ENCODE peak calls at places on chromosomes 7 and 10, in eight cellular contexts. One of them, this sample, is unnamed.

GRCh38 chr10:47257396-47258120 is 42.4 kb upstream of the GDF10 start:
- DNase-seq in WERI-Rb-1: no peak
- DNase-seq in psoas muscle: no peak
- DNase-seq in dorsolateral prefrontal cortex: no peak
- DNase-seq in heart right ventricle: no peak
- DNase-seq in iPS DF 6.9: no peak
- DNase-seq in breast epithelium: peak; percentile 2
- DNase-seq in SJSA1: peak; percentile 71
- DNase-seq in this sample: no peak

GRCh38 chr10:35563266-35563891 is 41.8 kb upstream of the GJD4 start:
- DNase-seq in WERI-Rb-1: peak; percentile 51
- DNase-seq in psoas muscle: peak; percentile 50
- DNase-seq in dorsolateral prefrontal cortex: peak; percentile 38
- DNase-seq in heart right ventricle: peak; percentile 55
- DNase-seq in iPS DF 6.9: peak; percentile 66
- DNase-seq in breast epithelium: no peak
- DNase-seq in SJSA1: peak; percentile 57
- DNase-seq in this sample: peak; percentile 18

GRCh38 chr10:114998993-114999392 is 61.0 kb downstream of the TRUB1 start:
- DNase-seq in WERI-Rb-1: no peak
- DNase-seq in psoas muscle: no peak
- DNase-seq in dorsolateral prefrontal cortex: no peak
- DNase-seq in heart right ventricle: no peak
- DNase-seq in iPS DF 6.9: no peak
- DNase-seq in breast epithelium: no peak
- DNase-seq in SJSA1: no peak
- DNase-seq in this sample: no peak

GRCh38 chr10:65910209-65910608 is 1015.6 kb upstream of the LRRTM3 start:
- DNase-seq in WERI-Rb-1: no peak
- DNase-seq in psoas muscle: no peak
- DNase-seq in dorsolateral prefrontal cortex: no peak
- DNase-seq in heart right ventricle: no peak
- DNase-seq in iPS DF 6.9: no peak
- DNase-seq in breast epithelium: no peak
- DNase-seq in SJSA1: no peak
- DNase-seq in this sample: no peak

GRCh38 chr10:70679498-70679897 is 7.2 kb downstream of the ADAMTS14 start:
- DNase-seq in WERI-Rb-1: peak; percentile 70
- DNase-seq in psoas muscle: peak; percentile 73
- DNase-seq in dorsolateral prefrontal cortex: no peak
- DNase-seq in heart right ventricle: no peak
- DNase-seq in iPS DF 6.9: no peak
- DNase-seq in breast epithelium: no peak
- DNase-seq in SJSA1: no peak
- DNase-seq in this sample: no peak

GRCh38 chr10:60916025-60916424 is 28.0 kb downstream of the RHOBTB1 start:
- DNase-seq in WERI-Rb-1: no peak
- DNase-seq in psoas muscle: no peak
- DNase-seq in dorsolateral prefrontal cortex: no peak
- DNase-seq in heart right ventricle: no peak
- DNase-seq in iPS DF 6.9: peak; percentile 16
- DNase-seq in breast epithelium: no peak
- DNase-seq in SJSA1: no peak
- DNase-seq in this sample: no peak

GRCh38 chr10:36602374-36602773 is 523.0 kb upstream of the ANKRD30A start:
- DNase-seq in WERI-Rb-1: no peak
- DNase-seq in psoas muscle: no peak
- DNase-seq in dorsolateral prefrontal cortex: no peak
- DNase-seq in heart right ventricle: no peak
- DNase-seq in iPS DF 6.9: no peak
- DNase-seq in breast epithelium: no peak
- DNase-seq in SJSA1: peak; percentile 52
- DNase-seq in this sample: no peak

GRCh38 chr10:4013651-4014085 is 228.7 kb upstream of the KLF6 start:
- DNase-seq in WERI-Rb-1: no peak
- DNase-seq in psoas muscle: no peak
- DNase-seq in dorsolateral prefrontal cortex: no peak
- DNase-seq in heart right ventricle: no peak
- DNase-seq in iPS DF 6.9: no peak
- DNase-seq in breast epithelium: no peak
- DNase-seq in SJSA1: no peak
- DNase-seq in this sample: no peak

GRCh38 chr10:133213641-133214467 is 16.2 kb upstream of the UTF1 start:
- DNase-seq in WERI-Rb-1: no peak
- DNase-seq in psoas muscle: peak; percentile 5
- DNase-seq in dorsolateral prefrontal cortex: no peak
- DNase-seq in heart right ventricle: no peak
- DNase-seq in iPS DF 6.9: no peak
- DNase-seq in breast epithelium: no peak
- DNase-seq in SJSA1: no peak
- DNase-seq in this sample: no peak

GRCh38 chr10:88913157-88913556 is 33.1 kb downstream of the STAMBPL1 start:
- DNase-seq in WERI-Rb-1: no peak
- DNase-seq in psoas muscle: no peak
- DNase-seq in dorsolateral prefrontal cortex: no peak
- DNase-seq in heart right ventricle: no peak
- DNase-seq in iPS DF 6.9: no peak
- DNase-seq in breast epithelium: no peak
- DNase-seq in SJSA1: no peak
- DNase-seq in this sample: no peak

GRCh38 chr7:100122568-100122967 is 3.1 kb downstream of the CNPY4 start:
- DNase-seq in WERI-Rb-1: no peak
- DNase-seq in psoas muscle: no peak
- DNase-seq in dorsolateral prefrontal cortex: no peak
- DNase-seq in heart right ventricle: no peak
- DNase-seq in iPS DF 6.9: no peak
- DNase-seq in breast epithelium: no peak
- DNase-seq in SJSA1: no peak
- DNase-seq in this sample: no peak

GRCh38 chr7:132377703-132378584 is 198.3 kb downstream of the PLXNA4 start:
- DNase-seq in WERI-Rb-1: no peak
- DNase-seq in psoas muscle: no peak
- DNase-seq in dorsolateral prefrontal cortex: no peak
- DNase-seq in heart right ventricle: no peak
- DNase-seq in iPS DF 6.9: no peak
- DNase-seq in breast epithelium: no peak
- DNase-seq in SJSA1: no peak
- DNase-seq in this sample: no peak

GRCh38 chr10:11756766-11757315 is 14.7 kb downstream of the ECHDC3 start:
- DNase-seq in WERI-Rb-1: no peak
- DNase-seq in psoas muscle: no peak
- DNase-seq in dorsolateral prefrontal cortex: no peak
- DNase-seq in heart right ventricle: no peak
- DNase-seq in iPS DF 6.9: no peak
- DNase-seq in breast epithelium: no peak
- DNase-seq in SJSA1: no peak
- DNase-seq in this sample: no peak

GRCh38 chr7:94182721-94183120 is 178.6 kb upstream of the BET1 start:
- DNase-seq in WERI-Rb-1: no peak
- DNase-seq in psoas muscle: no peak
- DNase-seq in dorsolateral prefrontal cortex: no peak
- DNase-seq in heart right ventricle: no peak
- DNase-seq in iPS DF 6.9: no peak
- DNase-seq in breast epithelium: no peak
- DNase-seq in SJSA1: no peak
- DNase-seq in this sample: no peak

GRCh38 chr10:73780301-73780700 is 1.5 kb upstream of the CHCHD1 start:
- DNase-seq in WERI-Rb-1: no peak
- DNase-seq in psoas muscle: no peak
- DNase-seq in dorsolateral prefrontal cortex: no peak
- DNase-seq in heart right ventricle: no peak
- DNase-seq in iPS DF 6.9: no peak
- DNase-seq in breast epithelium: no peak
- DNase-seq in SJSA1: no peak
- DNase-seq in this sample: no peak

GRCh38 chr7:158070222-158070920 is 517.3 kb downstream of the PTPRN2 start:
- DNase-seq in WERI-Rb-1: no peak
- DNase-seq in psoas muscle: no peak
- DNase-seq in dorsolateral prefrontal cortex: no peak
- DNase-seq in heart right ventricle: no peak
- DNase-seq in iPS DF 6.9: no peak
- DNase-seq in breast epithelium: no peak
- DNase-seq in SJSA1: no peak
- DNase-seq in this sample: no peak

DNA sequence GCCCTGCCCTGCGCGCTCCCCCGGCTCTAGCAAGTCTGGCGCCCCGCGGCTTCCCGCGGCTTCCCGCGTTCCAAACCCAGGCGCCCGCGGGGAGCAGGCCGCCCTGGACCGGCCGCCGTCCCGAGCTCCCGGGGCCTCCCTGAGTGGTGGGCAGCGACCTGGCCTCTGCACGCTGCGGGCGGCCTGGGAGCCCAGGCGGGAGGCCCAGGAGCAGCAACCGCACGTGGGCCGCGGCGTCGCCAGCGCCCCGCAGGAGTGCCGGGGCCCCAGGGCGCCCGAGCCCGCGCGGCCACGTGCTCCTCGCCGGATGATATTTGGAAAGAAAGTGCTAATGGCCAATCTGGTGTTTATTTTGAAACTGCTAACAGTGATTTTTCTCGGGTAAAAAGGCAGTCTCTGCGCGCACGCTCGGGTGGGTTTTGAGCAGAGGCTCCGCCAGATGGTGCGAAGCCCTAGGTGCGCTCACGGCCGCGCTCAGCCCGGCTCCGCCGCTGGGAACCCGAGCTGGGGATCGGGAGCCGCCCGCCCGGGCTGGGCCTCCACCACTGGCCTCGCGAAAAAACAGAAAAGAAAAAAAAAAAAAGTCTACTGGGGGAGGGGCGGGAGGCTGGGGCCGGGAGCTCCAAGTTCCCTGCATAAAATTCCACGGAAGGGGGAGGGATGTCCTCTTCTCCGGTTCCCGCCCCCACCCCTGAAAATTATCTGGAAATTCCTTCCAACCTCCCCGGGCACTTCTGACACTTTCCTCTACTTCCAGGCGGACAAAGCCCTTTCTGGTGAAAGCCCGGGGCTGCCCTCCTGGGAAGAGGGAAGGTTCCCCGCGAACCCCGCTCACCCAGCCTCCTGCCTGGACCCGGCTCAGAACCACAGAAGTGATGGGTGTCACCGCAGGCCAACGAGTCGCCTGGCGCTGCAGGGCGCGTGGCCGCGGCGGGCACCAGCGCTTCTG is 4.3 kb downstream of the EBF3 start:
- DNase-seq in WERI-Rb-1: peak; percentile 33
- DNase-seq in psoas muscle: no peak
- DNase-seq in dorsolateral prefrontal cortex: no peak
- DNase-seq in heart right ventricle: no peak
- DNase-seq in iPS DF 6.9: no peak
- DNase-seq in breast epithelium: no peak
- DNase-seq in SJSA1: no peak
- DNase-seq in this sample: no peak
- H3K27ac ChIP-seq in WERI-Rb-1: peak overlapping the region; percentile 66
- H3K27ac ChIP-seq in psoas muscle: peak overlapping the region; percentile 94
- H3K27ac ChIP-seq in dorsolateral prefrontal cortex: no peak overlapping the region
- H3K27ac ChIP-seq in heart right ventricle: peak overlapping the region; percentile 80
- H3K27ac ChIP-seq in iPS DF 6.9: no peak overlapping the region
- H3K27ac ChIP-seq in breast epithelium: no peak overlapping the region
- H3K27ac ChIP-seq in SJSA1: no peak overlapping the region
- H3K27ac ChIP-seq in this sample: no peak overlapping the region

GRCh38 chr10:75468612-75469011 is 37.2 kb downstream of the LRMDA start:
- DNase-seq in WERI-Rb-1: no peak
- DNase-seq in psoas muscle: peak; percentile 44
- DNase-seq in dorsolateral prefrontal cortex: no peak
- DNase-seq in heart right ventricle: no peak
- DNase-seq in iPS DF 6.9: no peak
- DNase-seq in breast epithelium: no peak
- DNase-seq in SJSA1: no peak
- DNase-seq in this sample: no peak
- H3K27ac ChIP-seq in WERI-Rb-1: no peak overlapping the region
- H3K27ac ChIP-seq in psoas muscle: no peak overlapping the region
- H3K27ac ChIP-seq in dorsolateral prefrontal cortex: no peak overlapping the region
- H3K27ac ChIP-seq in heart right ventricle: no peak overlapping the region
- H3K27ac ChIP-seq in iPS DF 6.9: no peak overlapping the region
- H3K27ac ChIP-seq in breast epithelium: no peak overlapping the region
- H3K27ac ChIP-seq in SJSA1: no peak overlapping the region
- H3K27ac ChIP-seq in this sample: no peak overlapping the region

GRCh38 chr10:58647366-58647765 is 134.7 kb downstream of the BICC1 start:
- DNase-seq in WERI-Rb-1: no peak
- DNase-seq in psoas muscle: no peak
- DNase-seq in dorsolateral prefrontal cortex: no peak
- DNase-seq in heart right ventricle: no peak
- DNase-seq in iPS DF 6.9: no peak
- DNase-seq in breast epithelium: no peak
- DNase-seq in SJSA1: peak; percentile 21
- DNase-seq in this sample: no peak

GRCh38 chr10:58651742-58652141 is 139.1 kb downstream of the BICC1 start:
- DNase-seq in WERI-Rb-1: no peak
- DNase-seq in psoas muscle: no peak
- DNase-seq in dorsolateral prefrontal cortex: no peak
- DNase-seq in heart right ventricle: no peak
- DNase-seq in iPS DF 6.9: no peak
- DNase-seq in breast epithelium: no peak
- DNase-seq in SJSA1: no peak
- DNase-seq in this sample: no peak

GRCh38 chr10:58647770-58648169 is 135.1 kb downstream of the BICC1 start:
- DNase-seq in WERI-Rb-1: no peak
- DNase-seq in psoas muscle: no peak
- DNase-seq in dorsolateral prefrontal cortex: no peak
- DNase-seq in heart right ventricle: no peak
- DNase-seq in iPS DF 6.9: no peak
- DNase-seq in breast epithelium: no peak
- DNase-seq in SJSA1: peak; percentile 29
- DNase-seq in this sample: no peak

GRCh38 chr10:58653139-58653538 is 140.5 kb downstream of the BICC1 start:
- DNase-seq in WERI-Rb-1: no peak
- DNase-seq in psoas muscle: no peak
- DNase-seq in dorsolateral prefrontal cortex: no peak
- DNase-seq in heart right ventricle: no peak
- DNase-seq in iPS DF 6.9: no peak
- DNase-seq in breast epithelium: no peak
- DNase-seq in SJSA1: peak; percentile 56
- DNase-seq in this sample: no peak

GRCh38 chr10:58651040-58651439 is 138.4 kb downstream of the BICC1 start:
- DNase-seq in WERI-Rb-1: no peak
- DNase-seq in psoas muscle: no peak
- DNase-seq in dorsolateral prefrontal cortex: no peak
- DNase-seq in heart right ventricle: peak; percentile 28
- DNase-seq in iPS DF 6.9: no peak
- DNase-seq in breast epithelium: no peak
- DNase-seq in SJSA1: peak; percentile 74
- DNase-seq in this sample: no peak
- H3K27ac ChIP-seq in WERI-Rb-1: no peak overlapping the region
- H3K27ac ChIP-seq in psoas muscle: no peak overlapping the region
- H3K27ac ChIP-seq in dorsolateral prefrontal cortex: no peak overlapping the region
- H3K27ac ChIP-seq in heart right ventricle: no peak overlapping the region
- H3K27ac ChIP-seq in iPS DF 6.9: no peak overlapping the region
- H3K27ac ChIP-seq in breast epithelium: peak overlapping the region; percentile 40
- H3K27ac ChIP-seq in SJSA1: peak overlapping the region; percentile 19
- H3K27ac ChIP-seq in this sample: no peak overlapping the region

DNA sequence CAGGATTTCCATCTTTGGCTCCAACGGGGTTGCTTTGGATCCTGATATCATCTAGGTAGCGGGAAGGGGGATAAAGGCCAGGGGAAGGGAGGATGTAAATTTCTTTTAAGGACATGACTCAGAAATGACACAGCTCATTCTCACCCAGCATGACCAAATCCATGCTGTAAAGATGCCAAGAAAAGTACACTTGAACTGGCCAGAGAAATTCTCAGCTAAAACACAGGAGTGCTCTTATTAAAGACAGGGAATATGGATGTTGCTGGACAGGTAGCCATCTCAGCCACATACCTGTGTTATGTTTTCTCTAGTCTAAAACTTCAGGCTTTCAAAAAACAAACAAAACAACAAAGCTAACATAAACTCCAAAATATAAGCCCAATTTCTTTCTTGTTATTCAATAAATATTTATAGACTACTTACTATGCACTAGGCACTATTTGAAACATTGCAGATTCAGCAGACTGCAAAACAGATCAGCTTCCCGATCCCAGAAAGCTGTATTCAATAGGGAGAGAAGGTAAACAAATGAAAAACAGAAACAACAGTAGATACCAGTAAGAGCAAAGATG is 68.2 kb downstream of the NAMPT start:
- DNase-seq in WERI-Rb-1: no peak
- DNase-seq in psoas muscle: peak; percentile 22
- DNase-seq in dorsolateral prefrontal cortex: no peak
- DNase-seq in heart right ventricle: peak; percentile 51
- DNase-seq in iPS DF 6.9: no peak
- DNase-seq in breast epithelium: no peak
- DNase-seq in SJSA1: peak; percentile 81
- DNase-seq in this sample: no peak
- H3K27ac ChIP-seq in WERI-Rb-1: no peak overlapping the region
- H3K27ac ChIP-seq in psoas muscle: peak overlapping the region; percentile 89
- H3K27ac ChIP-seq in dorsolateral prefrontal cortex: peak overlapping the region; percentile 36
- H3K27ac ChIP-seq in heart right ventricle: peak overlapping the region; percentile 72
- H3K27ac ChIP-seq in iPS DF 6.9: no peak overlapping the region
- H3K27ac ChIP-seq in breast epithelium: peak overlapping the region; percentile 82
- H3K27ac ChIP-seq in SJSA1: peak overlapping the region; percentile 57
- H3K27ac ChIP-seq in this sample: no peak overlapping the region

This sample was measured in caudate nucleus.